ENCODE peak calls at places on chromosome 22, in five cellular contexts. M, R, E, F and J are unnamed samples.

GRCh38 chr22:44828193-44828592 is 75.8 kb downstream of the ARHGAP8 start:
- DNase-seq in M (peak), R (no peak), E (peak), F (peak), J (peak)

GRCh38 chr22:24402460-24403192 is 24.8 kb upstream of the ADORA2A start:
- DNase-seq in M (no peak), R (peak), E (peak), F (peak), J (no peak)

GRCh38 chr22:42805016-42805997 is 51.8 kb downstream of the ARFGAP3 start:
- DNase-seq in M (no peak), R (no peak), E (no peak), F (no peak), J (no peak)

GRCh38 chr22:49103314-49104052 is 724.2 kb downstream of the BRD1 start:
- DNase-seq in M (no peak), R (no peak), E (no peak), F (no peak), J (no peak)

GRCh38 chr22:17781319-17782031 is 7.2 kb upstream of the BID start:
- DNase-seq in M (no peak), R (peak), E (no peak), F (peak), J (no peak)

GRCh38 chr22:18060646-18061620 is 16.9 kb upstream of the PEX26 start:
- DNase-seq in M (no peak), R (peak), E (no peak), F (no peak), J (no peak)

GRCh38 chr22:43446881-43447280 is 35.1 kb downstream of the MPPED1 start:
- DNase-seq in M (no peak), R (no peak), E (no peak), F (no peak), J (no peak)

GRCh38 chr22:43731986-43732385 is 80.1 kb downstream of the EFCAB6 start:
- DNase-seq in M (no peak), R (no peak), E (no peak), F (no peak), J (no peak)

GRCh38 chr22:50599816-50600454 is 658 bp upstream of the MAPK8IP2 start:
- DNase-seq in M (peak), R (no peak), E (peak), F (peak), J (peak)

GRCh38 chr22:38706885-38707180 is 1.1 kb downstream of the GTPBP1 start:
- DNase-seq in M (no peak), R (no peak), E (no peak), F (peak), J (no peak)